ENCODE peak calls at places on chromosomes 16 and 17, in five cellular contexts. One of them, this sample, is unnamed.

GRCh38 chr17:64174686-64175456 is 44.9 kb upstream of the ERN1 start:
- DNase-seq in upper lobe of right lung: peak; percentile 70
- DNase-seq in caudate nucleus: peak; percentile 16
- DNase-seq in CD4-positive, CD25-positive, alpha-beta regulatory T cell: no peak
- DNase-seq in AG04450: no peak
- DNase-seq in this sample: no peak

GRCh38 chr17:82231562-82232321 is 2.9 kb downstream of the SLC16A3 start:
- DNase-seq in upper lobe of right lung: peak; percentile 94
- DNase-seq in CD4-positive, CD25-positive, alpha-beta regulatory T cell: no peak
- DNase-seq in AG04450: no peak
- DNase-seq in caudate nucleus: peak; percentile 27
- DNase-seq in this sample: peak; percentile 58

GRCh38 chr16:78593352-78593751 is 493.9 kb downstream of the WWOX start:
- DNase-seq in AG04450: no peak
- DNase-seq in CD4-positive, CD25-positive, alpha-beta regulatory T cell: no peak
- DNase-seq in upper lobe of right lung: no peak
- DNase-seq in caudate nucleus: no peak
- DNase-seq in this sample: no peak

GRCh38 chr16:66996324-66996982 is 8.1 kb downstream of the CES4A start:
- DNase-seq in CD4-positive, CD25-positive, alpha-beta regulatory T cell: no peak
- DNase-seq in upper lobe of right lung: peak; percentile 69
- DNase-seq in caudate nucleus: peak; percentile 75
- DNase-seq in AG04450: peak; percentile 39
- DNase-seq in this sample: peak; percentile 39

GRCh38 chr17:41775394-41776226 is 10.9 kb downstream of the JUP start:
- DNase-seq in caudate nucleus: peak; percentile 59
- DNase-seq in upper lobe of right lung: no peak
- DNase-seq in CD4-positive, CD25-positive, alpha-beta regulatory T cell: no peak
- DNase-seq in AG04450: no peak
- DNase-seq in this sample: no peak

GRCh38 chr17:48909796-48910195 is 1.6 kb downstream of the UBE2Z start:
- DNase-seq in CD4-positive, CD25-positive, alpha-beta regulatory T cell: no peak
- DNase-seq in caudate nucleus: no peak
- DNase-seq in upper lobe of right lung: no peak
- DNase-seq in AG04450: no peak
- DNase-seq in this sample: no peak

GRCh38 chr16:66265556-66266133 is 100.8 kb upstream of the CDH5 start:
- DNase-seq in caudate nucleus: no peak
- DNase-seq in CD4-positive, CD25-positive, alpha-beta regulatory T cell: no peak
- DNase-seq in AG04450: no peak
- DNase-seq in upper lobe of right lung: peak; percentile 31
- DNase-seq in this sample: no peak

GRCh38 chr17:61784510-61784909 is 78.8 kb downstream of the BRIP1 start:
- DNase-seq in upper lobe of right lung: no peak
- DNase-seq in AG04450: no peak
- DNase-seq in CD4-positive, CD25-positive, alpha-beta regulatory T cell: no peak
- DNase-seq in caudate nucleus: no peak
- DNase-seq in this sample: no peak

GRCh38 chr17:307295-307691 is 45.3 kb downstream of the RPH3AL start:
- DNase-seq in upper lobe of right lung: no peak
- DNase-seq in AG04450: no peak
- DNase-seq in caudate nucleus: no peak
- DNase-seq in CD4-positive, CD25-positive, alpha-beta regulatory T cell: no peak
- DNase-seq in this sample: no peak

GRCh38 chr17:74394977-74395376 is 27.7 kb downstream of the GPR142 start:
- DNase-seq in caudate nucleus: no peak
- DNase-seq in CD4-positive, CD25-positive, alpha-beta regulatory T cell: no peak
- DNase-seq in upper lobe of right lung: no peak
- DNase-seq in AG04450: no peak
- DNase-seq in this sample: peak; percentile 81

GRCh38 chr17:8868529-8868951 is 1.1 kb upstream of the PIK3R6 start:
- DNase-seq in AG04450: no peak
- DNase-seq in upper lobe of right lung: no peak
- DNase-seq in caudate nucleus: no peak
- DNase-seq in CD4-positive, CD25-positive, alpha-beta regulatory T cell: no peak
- DNase-seq in this sample: no peak

GRCh38 chr16:16004314-16004749 is 54.9 kb downstream of the ABCC1 start:
- DNase-seq in caudate nucleus: no peak
- DNase-seq in CD4-positive, CD25-positive, alpha-beta regulatory T cell: no peak
- DNase-seq in AG04450: peak; percentile 81
- DNase-seq in upper lobe of right lung: no peak
- DNase-seq in this sample: peak; percentile 65

GRCh38 chr16:19522369-19523159 is 666 bp upstream of the GDE1 start:
- DNase-seq in caudate nucleus: no peak
- DNase-seq in AG04450: no peak
- DNase-seq in CD4-positive, CD25-positive, alpha-beta regulatory T cell: no peak
- DNase-seq in upper lobe of right lung: no peak
- DNase-seq in this sample: peak; percentile 16

GRCh38 chr17:47324224-47325020 is 667 bp downstream of the EFCAB13 start:
- DNase-seq in CD4-positive, CD25-positive, alpha-beta regulatory T cell: peak; percentile 62
- DNase-seq in caudate nucleus: no peak
- DNase-seq in AG04450: no peak
- DNase-seq in upper lobe of right lung: peak; percentile 80
- DNase-seq in this sample: peak; percentile 49

GRCh38 chr17:64016248-64016784 is 4.1 kb downstream of the ICAM2 start:
- DNase-seq in caudate nucleus: no peak
- DNase-seq in AG04450: no peak
- DNase-seq in CD4-positive, CD25-positive, alpha-beta regulatory T cell: no peak
- DNase-seq in upper lobe of right lung: no peak
- DNase-seq in this sample: no peak

GRCh38 chr17:50167371-50167770 is 1.6 kb downstream of the SGCA start:
- DNase-seq in AG04450: no peak
- DNase-seq in caudate nucleus: no peak
- DNase-seq in upper lobe of right lung: no peak
- DNase-seq in CD4-positive, CD25-positive, alpha-beta regulatory T cell: no peak
- DNase-seq in this sample: no peak

GRCh38 chr17:14361470-14361869 is 60.6 kb downstream of the HS3ST3B1 start:
- DNase-seq in upper lobe of right lung: no peak
- DNase-seq in caudate nucleus: no peak
- DNase-seq in AG04450: no peak
- DNase-seq in CD4-positive, CD25-positive, alpha-beta regulatory T cell: no peak
- DNase-seq in this sample: no peak

GRCh38 chr16:65833171-65833871 is 533.2 kb upstream of the CDH5 start:
- DNase-seq in AG04450: peak; percentile 13
- DNase-seq in upper lobe of right lung: no peak
- DNase-seq in CD4-positive, CD25-positive, alpha-beta regulatory T cell: no peak
- DNase-seq in caudate nucleus: no peak
- DNase-seq in this sample: peak; percentile 69

GRCh38 chr17:60699090-60699489 is 21.4 kb downstream of the BCAS3 start:
- DNase-seq in caudate nucleus: no peak
- DNase-seq in CD4-positive, CD25-positive, alpha-beta regulatory T cell: no peak
- DNase-seq in AG04450: no peak
- DNase-seq in upper lobe of right lung: no peak
- DNase-seq in this sample: no peak

GRCh38 chr17:36152639-36153120 is 23.8 kb downstream of the TBC1D3B start:
- DNase-seq in CD4-positive, CD25-positive, alpha-beta regulatory T cell: no peak
- DNase-seq in AG04450: no peak
- DNase-seq in caudate nucleus: no peak
- DNase-seq in upper lobe of right lung: no peak
- DNase-seq in this sample: no peak

GRCh38 chr16:68298907-68299515 is 11.7 kb downstream of the SLC7A6OS start:
- DNase-seq in AG04450: no peak
- DNase-seq in caudate nucleus: no peak
- DNase-seq in CD4-positive, CD25-positive, alpha-beta regulatory T cell: no peak
- DNase-seq in upper lobe of right lung: peak; percentile 1
- DNase-seq in this sample: peak; percentile 43

GRCh38 chr17:34177642-34178041 is 77.4 kb upstream of the CCL2 start:
- DNase-seq in caudate nucleus: no peak
- DNase-seq in upper lobe of right lung: no peak
- DNase-seq in AG04450: no peak
- DNase-seq in CD4-positive, CD25-positive, alpha-beta regulatory T cell: no peak
- DNase-seq in this sample: no peak

GRCh38 chr16:22634913-22635312 is 124.2 kb downstream of the NPIPB5 start:
- DNase-seq in upper lobe of right lung: no peak
- DNase-seq in AG04450: no peak
- DNase-seq in caudate nucleus: no peak
- DNase-seq in CD4-positive, CD25-positive, alpha-beta regulatory T cell: no peak
- DNase-seq in this sample: no peak

GRCh38 chr17:81043725-81044427 is 8.9 kb downstream of the BAIAP2 start:
- DNase-seq in CD4-positive, CD25-positive, alpha-beta regulatory T cell: no peak
- DNase-seq in AG04450: no peak
- DNase-seq in upper lobe of right lung: peak; percentile 90
- DNase-seq in caudate nucleus: no peak
- DNase-seq in this sample: peak; percentile 89

GRCh38 chr17:46977348-46977747 is 1.7 kb downstream of the RPRML start:
- DNase-seq in AG04450: no peak
- DNase-seq in upper lobe of right lung: no peak
- DNase-seq in caudate nucleus: no peak
- DNase-seq in CD4-positive, CD25-positive, alpha-beta regulatory T cell: no peak
- DNase-seq in this sample: peak; percentile 72

GRCh38 chr16:11224096-11224893 is 31.7 kb downstream of the SOCS1 start:
- DNase-seq in upper lobe of right lung: peak; percentile 90
- DNase-seq in AG04450: no peak
- DNase-seq in CD4-positive, CD25-positive, alpha-beta regulatory T cell: peak; percentile 51
- DNase-seq in caudate nucleus: no peak
- DNase-seq in this sample: no peak

GRCh38 chr16:81502396-81503060 is 57.9 kb downstream of the CMIP start:
- DNase-seq in caudate nucleus: no peak
- DNase-seq in CD4-positive, CD25-positive, alpha-beta regulatory T cell: no peak
- DNase-seq in upper lobe of right lung: no peak
- DNase-seq in AG04450: no peak
- DNase-seq in this sample: no peak

GRCh38 chr17:3986270-3986938 is 22.2 kb upstream of the ATP2A3 start:
- DNase-seq in upper lobe of right lung: peak; percentile 27
- DNase-seq in caudate nucleus: no peak
- DNase-seq in CD4-positive, CD25-positive, alpha-beta regulatory T cell: no peak
- DNase-seq in AG04450: no peak
- DNase-seq in this sample: no peak

GRCh38 chr17:79002291-79002690 is 7.3 kb downstream of the CANT1 start:
- DNase-seq in upper lobe of right lung: no peak
- DNase-seq in AG04450: no peak
- DNase-seq in CD4-positive, CD25-positive, alpha-beta regulatory T cell: no peak
- DNase-seq in caudate nucleus: no peak
- DNase-seq in this sample: no peak

GRCh38 chr17:79001190-79002020 is 8.2 kb downstream of the CANT1 start:
- DNase-seq in caudate nucleus: no peak
- DNase-seq in AG04450: no peak
- DNase-seq in upper lobe of right lung: no peak
- DNase-seq in CD4-positive, CD25-positive, alpha-beta regulatory T cell: no peak
- DNase-seq in this sample: no peak

GRCh38 chr17:78999056-78999768 is 10.4 kb downstream of the CANT1 start:
- DNase-seq in upper lobe of right lung: no peak
- DNase-seq in AG04450: no peak
- DNase-seq in CD4-positive, CD25-positive, alpha-beta regulatory T cell: no peak
- DNase-seq in caudate nucleus: no peak
- DNase-seq in this sample: peak; percentile 30

GRCh38 chr17:78999947-79000395 is 9.6 kb downstream of the CANT1 start:
- DNase-seq in CD4-positive, CD25-positive, alpha-beta regulatory T cell: no peak
- DNase-seq in upper lobe of right lung: no peak
- DNase-seq in caudate nucleus: no peak
- DNase-seq in AG04450: no peak
- DNase-seq in this sample: no peak

GRCh38 chr17:79000396-79001189 is 9.0 kb downstream of the CANT1 start:
- DNase-seq in upper lobe of right lung: no peak
- DNase-seq in AG04450: no peak
- DNase-seq in caudate nucleus: no peak
- DNase-seq in CD4-positive, CD25-positive, alpha-beta regulatory T cell: no peak
- DNase-seq in this sample: no peak
- H3K27ac ChIP-seq in upper lobe of right lung: no peak overlapping the region
- H3K27ac ChIP-seq in AG04450: no peak overlapping the region
- H3K27ac ChIP-seq in caudate nucleus: no peak overlapping the region
- H3K27ac ChIP-seq in CD4-positive, CD25-positive, alpha-beta regulatory T cell: no peak overlapping the region
- H3K27ac ChIP-seq in this sample: no peak overlapping the region

DNA sequence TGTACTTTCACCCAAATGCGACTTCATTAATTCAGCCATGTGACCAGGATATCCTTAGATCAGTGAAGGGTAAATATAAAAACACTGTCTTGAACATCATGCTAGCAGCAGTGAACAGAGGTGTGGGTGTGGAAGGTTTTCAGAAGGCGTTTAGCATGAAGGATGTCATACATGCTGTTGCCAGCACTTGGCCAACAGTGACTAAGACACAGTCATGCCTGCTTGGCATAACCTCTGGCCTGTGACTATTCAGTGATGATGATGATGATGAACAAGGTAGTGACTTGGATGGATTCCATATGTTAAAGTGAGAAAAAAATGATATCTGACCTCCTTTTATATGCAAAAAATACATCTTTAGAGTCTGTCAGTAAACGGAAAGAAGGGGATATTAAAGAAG is 97.9 kb downstream of the MAP2K4 start:
- DNase-seq in CD4-positive, CD25-positive, alpha-beta regulatory T cell: no peak
- DNase-seq in upper lobe of right lung: no peak
- DNase-seq in AG04450: no peak
- DNase-seq in caudate nucleus: no peak
- DNase-seq in this sample: peak; percentile 75
- H3K27ac ChIP-seq in CD4-positive, CD25-positive, alpha-beta regulatory T cell: no peak overlapping the region
- H3K27ac ChIP-seq in upper lobe of right lung: no peak overlapping the region
- H3K27ac ChIP-seq in AG04450: no peak overlapping the region
- H3K27ac ChIP-seq in caudate nucleus: no peak overlapping the region
- H3K27ac ChIP-seq in this sample: no peak overlapping the region

DNA sequence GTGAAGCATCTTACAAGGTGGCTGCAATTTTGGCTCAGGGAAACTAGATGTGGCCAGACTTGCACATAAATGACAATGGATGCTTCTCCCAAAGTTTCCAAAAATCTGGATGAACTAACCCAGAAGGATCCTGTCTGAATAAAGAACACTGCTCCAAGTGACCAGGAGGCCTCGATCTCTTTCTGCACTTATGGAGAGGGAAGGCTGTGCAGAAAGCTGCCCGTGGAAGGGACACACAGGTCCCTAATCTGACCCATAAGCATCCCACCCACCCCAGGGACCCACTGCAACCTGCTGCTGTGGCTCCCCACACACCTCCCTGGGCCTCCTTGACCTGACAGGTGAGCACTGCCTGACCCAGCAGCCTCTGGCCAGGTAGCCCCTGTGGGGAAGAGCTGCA is 74.6 kb upstream of the SEC14L1 start:
- DNase-seq in upper lobe of right lung: no peak
- DNase-seq in caudate nucleus: no peak
- DNase-seq in AG04450: no peak
- DNase-seq in CD4-positive, CD25-positive, alpha-beta regulatory T cell: no peak
- DNase-seq in this sample: no peak
- H3K27ac ChIP-seq in upper lobe of right lung: no peak overlapping the region
- H3K27ac ChIP-seq in caudate nucleus: no peak overlapping the region
- H3K27ac ChIP-seq in AG04450: no peak overlapping the region
- H3K27ac ChIP-seq in CD4-positive, CD25-positive, alpha-beta regulatory T cell: no peak overlapping the region
- H3K27ac ChIP-seq in this sample: no peak overlapping the region

DNA sequence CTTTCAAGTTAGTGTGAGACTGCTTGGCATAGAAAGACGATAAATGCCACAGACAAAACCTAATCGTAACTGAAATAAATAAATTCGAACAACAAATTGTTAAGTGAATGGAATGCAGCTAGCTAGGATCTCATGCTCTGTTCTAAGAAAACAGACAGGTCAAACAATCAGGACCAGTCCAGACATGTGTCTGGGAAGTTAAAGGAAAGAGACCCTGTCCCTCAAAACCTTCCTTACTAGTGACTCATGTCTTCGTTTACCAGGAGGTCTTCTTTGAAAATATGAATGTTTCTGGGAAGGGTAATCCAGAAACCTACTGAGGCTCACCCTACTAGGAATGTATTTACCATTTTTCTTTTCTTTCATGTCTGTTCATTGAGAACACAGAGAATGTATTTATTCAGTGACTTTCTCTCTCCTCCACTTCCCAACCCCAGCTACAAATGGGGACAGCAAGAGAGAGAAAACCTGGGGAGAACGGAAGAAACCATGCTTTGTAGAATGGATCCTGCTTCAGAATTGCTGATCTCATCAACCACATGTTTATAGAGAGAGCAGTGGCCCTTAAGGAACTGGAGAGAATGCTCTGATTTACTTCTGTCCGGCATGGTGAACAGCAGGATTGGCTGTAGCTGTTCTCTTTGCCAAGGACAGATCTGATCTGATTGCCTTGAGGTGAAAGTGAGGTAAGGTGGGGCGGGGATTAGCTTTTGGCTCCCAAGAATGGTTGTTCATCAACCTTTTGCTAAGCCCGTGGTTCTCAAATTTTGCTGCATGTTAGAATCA is 39.4 kb upstream of the DHX8 start:
- DNase-seq in caudate nucleus: no peak
- DNase-seq in upper lobe of right lung: no peak
- DNase-seq in AG04450: no peak
- DNase-seq in CD4-positive, CD25-positive, alpha-beta regulatory T cell: no peak
- DNase-seq in this sample: no peak
- H3K27ac ChIP-seq in caudate nucleus: no peak overlapping the region
- H3K27ac ChIP-seq in upper lobe of right lung: no peak overlapping the region
- H3K27ac ChIP-seq in AG04450: no peak overlapping the region
- H3K27ac ChIP-seq in CD4-positive, CD25-positive, alpha-beta regulatory T cell: no peak overlapping the region
- H3K27ac ChIP-seq in this sample: no peak overlapping the region